ENCODE peak calls at places on chromosomes 16 and 17, in nine cellular contexts. N is testis; U is tibial artery; M is CD8-positive, alpha-beta T cell; P is adrenal gland; H is colonic mucosa; X is thoracic aorta; T is breast epithelium; Y is left ventricle myocardium inferior. R is an unnamed sample.

GRCh38 chr17:11336290-11336995 is 95.4 kb downstream of the SHISA6 start:
- DNase-seq in N (no peak), U (no peak), M (no peak), P (no peak), H (no peak), X (no peak), T (no peak), Y (no peak), R (no peak)

GRCh38 chr17:27496005-27496404 is 39.8 kb downstream of the KSR1 start:
- DNase-seq in N (no peak), U (no peak), M (no peak), P (no peak), H (no peak), X (no peak), T (no peak), Y (no peak), R (no peak)

GRCh38 chr17:30956764-30957374 is 14.0 kb upstream of the RNF135 start:
- DNase-seq in N (no peak), U (no peak), M (no peak), P (no peak), H (no peak), X (no peak), T (peak), Y (no peak), R (no peak)

GRCh38 chr17:39166437-39167335 is 725 bp upstream of the ARL5C start:
- DNase-seq in N (no peak), U (no peak), M (no peak), P (no peak), H (no peak), X (no peak), T (no peak), Y (no peak), R (no peak)

GRCh38 chr16:70698901-70699300 is 13.0 kb upstream of the MTSS2 start:
- DNase-seq in N (no peak), U (no peak), M (no peak), P (no peak), H (no peak), X (no peak), T (no peak), Y (no peak), R (no peak)

GRCh38 chr17:58204796-58205195 is 12.3 kb downstream of the EPX start:
- DNase-seq in N (no peak), U (no peak), M (no peak), P (no peak), H (no peak), X (no peak), T (no peak), Y (no peak), R (no peak)

GRCh38 chr16:17348042-17348783 is 122.5 kb downstream of the XYLT1 start:
- DNase-seq in N (no peak), U (peak), M (no peak), P (no peak), H (no peak), X (no peak), T (no peak), Y (no peak), R (no peak)

GRCh38 chr16:55842369-55843104 is 9.6 kb upstream of the CES1 start:
- DNase-seq in N (peak), U (no peak), M (no peak), P (peak), H (no peak), X (no peak), T (no peak), Y (no peak), R (no peak)

GRCh38 chr17:50045154-50045553 is 10.8 kb upstream of the ITGA3 start:
- DNase-seq in N (no peak), U (peak), M (no peak), P (no peak), H (no peak), X (no peak), T (no peak), Y (no peak), R (no peak)

GRCh38 chr16:58551496-58551895 is 36.2 kb downstream of the SETD6 start:
- DNase-seq in N (no peak), U (no peak), M (no peak), P (no peak), H (no peak), X (no peak), T (no peak), Y (peak), R (no peak)

GRCh38 chr17:16491703-16492612 is at the start of gene LRRC75A:
- DNase-seq in N (peak), U (peak), M (peak), P (no peak), H (peak), X (no peak), T (no peak), Y (peak), R (no peak)

GRCh38 chr16:26070595-26071170 is 378.9 kb downstream of the HS3ST4 start:
- DNase-seq in N (no peak), U (no peak), M (no peak), P (no peak), H (no peak), X (no peak), T (no peak), Y (no peak), R (no peak)

GRCh38 chr17:3529817-3530741 is 27.5 kb downstream of the TRPV3 start:
- DNase-seq in N (peak), U (peak), M (no peak), P (no peak), H (peak), X (no peak), T (no peak), Y (peak), R (peak)

GRCh38 chr17:58703137-58703846 is 10.9 kb downstream of the RAD51C start:
- DNase-seq in N (no peak), U (no peak), M (no peak), P (no peak), H (no peak), X (no peak), T (no peak), Y (no peak), R (no peak)

GRCh38 chr17:6913608-6914443 is 82.0 kb upstream of the ALOX12 start:
- DNase-seq in N (peak), U (peak), M (peak), P (peak), H (peak), X (peak), T (no peak), Y (peak), R (peak)

GRCh38 chr16:62715701-62716100 is 679.5 kb upstream of the CDH8 start:
- DNase-seq in N (no peak), U (no peak), M (no peak), P (no peak), H (no peak), X (no peak), T (no peak), Y (no peak), R (no peak)

GRCh38 chr17:27759528-27759927 is 40.8 kb downstream of the NOS2 start:
- DNase-seq in N (no peak), U (no peak), M (no peak), P (no peak), H (no peak), X (no peak), T (no peak), Y (no peak), R (no peak)

GRCh38 chr17:27207073-27207511 is 86.8 kb upstream of the WSB1 start:
- DNase-seq in N (no peak), U (no peak), M (no peak), P (no peak), H (no peak), X (no peak), T (no peak), Y (no peak), R (no peak)

GRCh38 chr17:5413682-5414081 is 5.8 kb downstream of the NUP88 start:
- DNase-seq in N (no peak), U (no peak), M (no peak), P (no peak), H (peak), X (no peak), T (no peak), Y (no peak), R (no peak)

GRCh38 chr17:20896153-20896649 is 146.6 kb downstream of the USP22 start:
- DNase-seq in N (peak), U (no peak), M (peak), P (peak), H (peak), X (no peak), T (no peak), Y (no peak), R (no peak)

GRCh38 chr17:16286947-16287562 is 66.2 kb downstream of the CENPV start:
- DNase-seq in N (no peak), U (peak), M (no peak), P (peak), H (no peak), X (no peak), T (no peak), Y (no peak), R (no peak)

GRCh38 chr17:59620518-59621259 is 994 bp downstream of the CLTC start:
- DNase-seq in N (peak), U (peak), M (peak), P (peak), H (peak), X (no peak), T (no peak), Y (peak), R (no peak)

GRCh38 chr17:37742114-37742761 is 2.6 kb downstream of the HNF1B start:
- DNase-seq in N (peak), U (no peak), M (no peak), P (no peak), H (no peak), X (no peak), T (no peak), Y (no peak), R (no peak)

GRCh38 chr17:65137076-65137935 is at the start of gene RGS9:
- DNase-seq in N (peak), U (peak), M (peak), P (peak), H (peak), X (peak), T (peak), Y (peak), R (peak)

GRCh38 chr17:75876190-75876937 is 2.0 kb downstream of the TRIM47 start:
- DNase-seq in N (no peak), U (peak), M (peak), P (peak), H (peak), X (no peak), T (no peak), Y (peak), R (no peak)

GRCh38 chr17:15007001-15007400 is 258.1 kb downstream of the PMP22 start:
- DNase-seq in N (no peak), U (no peak), M (no peak), P (no peak), H (no peak), X (no peak), T (no peak), Y (no peak), R (no peak)

GRCh38 chr17:58630883-58631522 is 60.8 kb downstream of the TEX14 start:
- DNase-seq in N (peak), U (no peak), M (peak), P (peak), H (peak), X (no peak), T (no peak), Y (no peak), R (peak)

GRCh38 chr16:84550096-84550495 is 45.6 kb upstream of the MEAK7 start:
- DNase-seq in N (no peak), U (no peak), M (no peak), P (no peak), H (no peak), X (no peak), T (no peak), Y (no peak), R (no peak)

GRCh38 chr16:71514476-71514875 is 11.8 kb upstream of the CHST4 start:
- DNase-seq in N (no peak), U (no peak), M (no peak), P (no peak), H (no peak), X (no peak), T (no peak), Y (no peak), R (no peak)

GRCh38 chr16:57863434-57864160 is 61.3 kb upstream of the KIFC3 start:
- DNase-seq in N (peak), U (peak), M (no peak), P (peak), H (peak), X (peak), T (no peak), Y (peak), R (peak)

GRCh38 chr17:65745241-65745640 is 183.8 kb upstream of the AXIN2 start:
- DNase-seq in N (no peak), U (no peak), M (no peak), P (no peak), H (no peak), X (no peak), T (no peak), Y (no peak), R (no peak)

GRCh38 chr17:44308320-44308818 is at the start of gene RUNDC3A:
- DNase-seq in N (peak), U (peak), M (peak), P (peak), H (peak), X (peak), T (peak), Y (peak), R (peak)

GRCh38 chr16:54281535-54282201 is 4.9 kb downstream of the IRX3 start:
- DNase-seq in N (no peak), U (peak), M (no peak), P (no peak), H (no peak), X (no peak), T (peak), Y (no peak), R (no peak)

GRCh38 chr16:54280751-54281150 is 5.8 kb downstream of the IRX3 start:
- DNase-seq in N (no peak), U (peak), M (no peak), P (no peak), H (no peak), X (no peak), T (no peak), Y (no peak), R (no peak)

GRCh38 chr16:54283735-54284318 is 2.8 kb downstream of the IRX3 start:
- DNase-seq in N (no peak), U (peak), M (no peak), P (no peak), H (no peak), X (no peak), T (no peak), Y (no peak), R (no peak)

GRCh38 chr16:54282923-54283734 is 3.5 kb downstream of the IRX3 start:
- DNase-seq in N (no peak), U (peak), M (no peak), P (no peak), H (no peak), X (no peak), T (no peak), Y (no peak), R (no peak)

DNA sequence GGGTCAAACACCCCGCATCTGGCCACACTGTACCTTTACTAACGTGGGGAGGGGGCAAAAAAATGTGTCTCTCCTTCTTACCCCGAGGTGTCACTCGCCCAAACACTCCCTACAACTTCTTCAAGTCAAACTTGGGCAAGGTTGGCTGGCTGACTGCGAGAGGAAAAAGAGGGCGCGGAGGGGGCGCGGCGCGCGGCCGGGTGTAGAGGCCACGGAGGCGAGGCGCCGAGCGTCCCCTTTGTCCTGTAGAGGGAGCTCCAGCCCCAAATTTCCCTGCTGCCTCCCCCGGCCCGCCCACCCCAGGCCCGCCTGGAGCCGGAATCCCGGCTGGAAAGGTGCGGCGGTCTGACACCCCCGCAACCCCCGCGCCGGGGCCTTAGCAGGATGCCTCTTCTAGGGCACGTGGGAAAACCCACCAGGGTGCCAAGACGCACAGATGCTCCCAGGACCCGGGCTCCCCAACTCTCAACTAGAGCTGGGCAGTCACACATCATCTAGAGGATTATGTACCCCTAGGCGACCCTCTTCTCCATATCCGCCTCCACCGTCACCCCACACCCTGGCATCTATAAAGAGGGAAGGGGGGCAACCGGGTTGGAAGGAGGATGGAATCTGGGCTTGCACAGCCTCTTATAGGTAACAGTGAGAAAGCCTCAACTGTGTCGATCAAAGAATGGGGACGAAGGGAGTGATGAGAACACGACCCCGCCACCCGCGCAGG is 4.2 kb downstream of the IRX3 start:
- DNase-seq in N (peak), U (peak), M (no peak), P (peak), H (peak), X (no peak), T (peak), Y (peak), R (peak)
- TF ChIP-seq CTCF in N (peak), U (peak), M (no peak), P (peak), H (peak), X (peak), T (peak), Y (peak), R (peak)

GRCh38 chr16:78749745-78750268 is 650.4 kb downstream of the WWOX start:
- DNase-seq in N (no peak), U (no peak), M (no peak), P (no peak), H (no peak), X (no peak), T (no peak), Y (no peak), R (no peak)
- H3K4me3 ChIP-seq in N (no peak), U (no peak), M (no peak), P (no peak), H (no peak), X (no peak), T (no peak), Y (no peak), R (no peak)

GRCh38 chr17:18857864-18858566 is at the start of gene PRPSAP2:
- DNase-seq in N (peak), U (peak), M (peak), P (peak), H (peak), X (peak), T (peak), Y (peak), R (peak)
- TF ChIP-seq CTCF in N (no peak), U (no peak), M (no peak), P (no peak), H (no peak), X (no peak), T (no peak), Y (no peak), R (no peak)

DNA sequence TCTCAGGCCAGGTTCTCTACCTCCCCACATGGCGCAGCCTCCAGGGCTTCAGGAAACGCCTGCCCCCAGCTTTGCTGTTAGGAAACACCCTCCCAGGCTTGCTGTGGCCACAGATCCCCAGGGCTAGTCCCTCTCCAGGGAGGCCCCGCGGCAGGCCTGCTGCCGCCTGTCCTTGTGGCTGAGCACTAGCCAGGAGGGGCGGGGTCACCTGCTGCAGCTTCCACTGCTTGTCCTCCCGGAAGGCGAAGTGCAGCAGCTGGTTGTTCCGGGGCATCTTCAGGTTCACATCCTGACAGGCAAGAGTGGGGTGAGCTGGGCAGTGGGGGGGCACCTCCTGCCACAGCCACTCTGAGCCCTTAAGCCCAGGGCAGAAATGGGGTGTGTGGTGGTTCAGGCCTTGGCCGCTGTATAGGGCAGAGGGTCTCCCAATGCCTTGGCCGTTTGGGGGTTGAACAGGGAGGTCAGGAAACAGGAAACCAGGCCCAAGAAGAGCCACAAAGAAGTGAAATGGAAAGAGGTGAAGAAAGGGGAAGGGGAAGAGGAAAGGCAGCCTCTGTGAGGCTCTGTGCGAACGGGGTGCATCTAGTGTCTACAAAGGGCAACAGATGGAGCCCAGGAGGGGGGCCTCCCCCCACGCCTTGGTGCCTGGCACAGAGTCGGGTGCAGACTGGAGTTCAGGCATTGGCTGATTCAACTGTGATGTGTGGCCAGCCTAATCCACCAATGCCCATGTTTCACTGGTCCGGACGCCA is 2.0 kb downstream of the ROGDI start:
- DNase-seq in N (peak), U (no peak), M (no peak), P (peak), H (peak), X (no peak), T (no peak), Y (peak), R (no peak)
- H3K4me3 ChIP-seq in N (no peak), U (no peak), M (no peak), P (no peak), H (no peak), X (no peak), T (peak), Y (peak), R (no peak)

GRCh38 chr16:50371936-50372595 is 3.3 kb upstream of the BRD7 start:
- DNase-seq in N (peak), U (peak), M (no peak), P (peak), H (no peak), X (no peak), T (no peak), Y (no peak), R (no peak)
- TF ChIP-seq CTCF in N (no peak), U (peak), M (no peak), P (peak), H (no peak), X (no peak), T (no peak), Y (peak), R (no peak)

DNA sequence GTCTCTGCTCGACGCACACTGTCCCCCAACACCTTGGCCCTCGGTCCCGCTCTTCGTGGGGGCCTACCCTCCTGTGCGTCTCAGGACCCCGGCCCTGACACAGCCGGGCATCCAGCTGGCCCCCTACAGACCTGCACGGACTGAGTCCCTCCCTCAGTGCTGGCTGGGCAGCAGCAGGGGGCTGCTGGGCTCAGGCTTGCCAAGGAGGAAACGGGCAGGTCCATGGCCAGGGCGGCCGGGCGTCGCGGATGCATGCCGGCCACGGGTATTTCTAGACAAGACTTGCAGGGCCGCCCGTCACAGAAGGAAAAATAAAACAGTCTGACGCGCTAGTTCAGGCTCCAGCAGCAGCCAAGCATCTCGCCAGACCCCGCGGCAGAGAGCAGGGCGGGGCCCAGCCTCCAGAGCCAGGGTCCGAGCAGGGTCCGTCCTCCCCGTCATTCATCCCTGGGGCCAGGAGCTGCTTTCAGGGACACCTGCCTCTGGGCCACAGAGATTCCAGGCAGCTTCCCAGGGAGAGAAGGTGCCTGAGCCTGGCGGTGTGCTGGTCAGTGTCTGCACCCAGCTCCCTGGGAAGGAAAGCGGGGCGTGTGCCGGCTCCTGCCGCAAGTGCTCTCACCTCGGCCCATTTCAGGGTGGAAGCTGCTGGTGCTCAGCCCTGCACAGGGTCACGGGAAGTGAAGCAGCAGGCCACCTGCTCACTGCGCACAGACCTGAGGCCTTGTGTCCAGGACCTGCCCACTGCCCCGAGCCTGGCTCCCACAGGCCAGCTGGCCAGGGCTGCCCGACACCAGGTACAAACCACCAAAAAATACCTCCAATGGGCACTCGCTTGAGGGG is 7.2 kb upstream of the PVALEF start:
- DNase-seq in N (no peak), U (no peak), M (no peak), P (no peak), H (no peak), X (no peak), T (no peak), Y (no peak), R (no peak)
- H3K4me3 ChIP-seq in N (no peak), U (no peak), M (no peak), P (no peak), H (no peak), X (no peak), T (no peak), Y (no peak), R (no peak)

GRCh38 chr17:62109378-62109902 is 44.4 kb upstream of the MED13 start:
- DNase-seq in N (peak), U (no peak), M (peak), P (peak), H (peak), X (no peak), T (no peak), Y (no peak), R (no peak)
- TF ChIP-seq CTCF in N (no peak), U (no peak), M (peak), P (peak), H (peak), X (no peak), T (no peak), Y (peak), R (no peak)

R was measured in right atrium auricular region.